ENCODE peak calls at places on chromosomes 7 and 10, in four cellular contexts. T is esophagus muscularis mucosa, C is ovary, J is adrenal gland. U is an unnamed sample.

GRCh38 chr7:135862586-135863361 is 114.2 kb upstream of the FAM180A start:
- DNase-seq in T (no peak), C (no peak), J (no peak), U (no peak)

GRCh38 chr7:99387912-99388311 is 13.4 kb downstream of the ARPC1B start:
- DNase-seq in T (no peak), C (no peak), J (no peak), U (no peak)

GRCh38 chr10:35089641-35090161 is 440 bp downstream of the CUL2 start:
- DNase-seq in T (no peak), C (no peak), J (no peak), U (peak)

GRCh38 chr10:89207801-89208551 is 859 bp upstream of the CH25H start:
- DNase-seq in T (peak), C (peak), J (peak), U (no peak)

GRCh38 chr7:56091591-56091990 is 1.2 kb downstream of the PHKG1 start:
- DNase-seq in T (no peak), C (no peak), J (no peak), U (no peak)

GRCh38 chr7:36058020-36058592 is 94.9 kb upstream of the EEPD1 start:
- DNase-seq in T (no peak), C (no peak), J (no peak), U (no peak)

GRCh38 chr7:4124904-4125477 is 557.1 kb upstream of the FOXK1 start:
- DNase-seq in T (no peak), C (no peak), J (no peak), U (no peak)

GRCh38 chr10:34834274-34834673 is 19.2 kb upstream of the PARD3 start:
- DNase-seq in T (no peak), C (no peak), J (no peak), U (no peak)

GRCh38 chr10:29063806-29064644 is 224.8 kb upstream of the LYZL1 start:
- DNase-seq in T (no peak), C (no peak), J (no peak), U (no peak)

GRCh38 chr10:1179346-1180070 is 123.3 kb downstream of the WDR37 start:
- DNase-seq in T (no peak), C (no peak), J (no peak), U (no peak)

GRCh38 chr7:28988818-28989595 is 30.9 kb upstream of the TRIL start:
- DNase-seq in T (peak), C (no peak), J (peak), U (no peak)

GRCh38 chr7:105787071-105787470 is 89.3 kb downstream of the ATXN7L1 start:
- DNase-seq in T (no peak), C (no peak), J (no peak), U (peak)

GRCh38 chr7:76293407-76293901 is 9.0 kb upstream of the HSPB1 start:
- DNase-seq in T (no peak), C (no peak), J (no peak), U (no peak)
- TF ChIP-seq POLR2A in T (no peak), C (no peak), J (no peak), U (no peak)

GRCh38 chr10:5890519-5890878 is 456 bp downstream of the FBH1 start:
- DNase-seq in T (no peak), C (no peak), J (peak), U (peak)
- TF ChIP-seq POLR2A in T (no peak), C (no peak), J (no peak), U (no peak)

GRCh38 chr7:39950473-39951155 is 558 bp downstream of the CDK13 start:
- DNase-seq in T (no peak), C (no peak), J (peak), U (peak)

GRCh38 chr7:39951156-39951942 is 1.3 kb downstream of the CDK13 start:
- DNase-seq in T (peak), C (peak), J (peak), U (peak)

GRCh38 chr7:39948375-39948774 is 1.7 kb upstream of the CDK13 start:
- DNase-seq in T (no peak), C (no peak), J (no peak), U (no peak)

GRCh38 chr7:39949980-39950472 is at the start of gene CDK13:
- DNase-seq in T (peak), C (peak), J (peak), U (peak)

DNA sequence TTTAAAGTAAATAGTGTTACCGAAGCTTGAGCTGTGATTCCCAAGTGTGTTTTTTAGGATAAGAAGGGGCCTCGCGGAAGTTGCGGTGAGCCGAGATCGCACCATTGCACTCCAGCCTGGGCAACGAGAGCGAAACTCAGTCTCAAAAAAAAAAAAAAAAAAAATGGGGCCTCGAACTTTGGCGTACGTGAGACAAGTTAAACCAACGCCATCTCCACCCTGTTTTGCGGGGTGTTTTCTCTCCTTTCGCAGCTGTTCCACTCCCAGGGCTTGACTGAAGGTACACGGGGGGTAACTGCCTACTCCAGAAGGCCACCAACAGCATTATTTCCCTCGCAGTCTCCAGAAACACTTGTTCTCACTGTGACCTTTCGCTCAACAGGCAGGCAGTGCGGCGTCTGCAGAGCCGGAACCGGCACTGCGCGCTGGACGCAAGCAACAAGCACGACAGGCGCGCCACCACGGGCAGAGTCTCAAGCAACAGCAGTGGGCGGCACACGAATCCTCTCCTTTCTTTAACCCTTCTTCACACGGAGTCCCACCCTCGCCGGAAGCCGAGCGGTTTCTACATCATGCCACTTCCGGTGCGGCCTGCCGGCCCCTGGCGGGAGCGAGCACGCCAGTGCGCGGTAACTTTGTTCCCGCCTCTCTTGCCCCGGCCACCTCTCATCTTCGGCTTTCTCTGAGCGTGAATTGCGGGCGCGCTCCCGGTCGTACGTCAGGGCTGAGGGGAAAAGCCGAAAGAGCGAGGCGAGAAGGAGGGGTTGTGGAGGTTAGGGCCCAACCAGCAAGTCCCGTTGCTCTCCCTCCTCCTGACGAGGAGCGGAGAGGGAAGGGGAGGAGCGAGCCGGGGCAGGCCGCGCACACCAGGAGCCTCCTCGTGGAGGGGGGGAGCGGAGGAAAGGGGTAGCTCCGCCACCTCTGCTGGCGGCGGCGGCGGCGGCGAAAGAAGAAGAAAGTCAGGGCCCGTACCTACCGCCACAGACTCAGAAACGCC is 826 bp upstream of the CDK13 start:
- DNase-seq in T (peak), C (peak), J (peak), U (peak)
- TF ChIP-seq POLR2A in T (peak), C (peak), J (peak), U (peak)

DNA sequence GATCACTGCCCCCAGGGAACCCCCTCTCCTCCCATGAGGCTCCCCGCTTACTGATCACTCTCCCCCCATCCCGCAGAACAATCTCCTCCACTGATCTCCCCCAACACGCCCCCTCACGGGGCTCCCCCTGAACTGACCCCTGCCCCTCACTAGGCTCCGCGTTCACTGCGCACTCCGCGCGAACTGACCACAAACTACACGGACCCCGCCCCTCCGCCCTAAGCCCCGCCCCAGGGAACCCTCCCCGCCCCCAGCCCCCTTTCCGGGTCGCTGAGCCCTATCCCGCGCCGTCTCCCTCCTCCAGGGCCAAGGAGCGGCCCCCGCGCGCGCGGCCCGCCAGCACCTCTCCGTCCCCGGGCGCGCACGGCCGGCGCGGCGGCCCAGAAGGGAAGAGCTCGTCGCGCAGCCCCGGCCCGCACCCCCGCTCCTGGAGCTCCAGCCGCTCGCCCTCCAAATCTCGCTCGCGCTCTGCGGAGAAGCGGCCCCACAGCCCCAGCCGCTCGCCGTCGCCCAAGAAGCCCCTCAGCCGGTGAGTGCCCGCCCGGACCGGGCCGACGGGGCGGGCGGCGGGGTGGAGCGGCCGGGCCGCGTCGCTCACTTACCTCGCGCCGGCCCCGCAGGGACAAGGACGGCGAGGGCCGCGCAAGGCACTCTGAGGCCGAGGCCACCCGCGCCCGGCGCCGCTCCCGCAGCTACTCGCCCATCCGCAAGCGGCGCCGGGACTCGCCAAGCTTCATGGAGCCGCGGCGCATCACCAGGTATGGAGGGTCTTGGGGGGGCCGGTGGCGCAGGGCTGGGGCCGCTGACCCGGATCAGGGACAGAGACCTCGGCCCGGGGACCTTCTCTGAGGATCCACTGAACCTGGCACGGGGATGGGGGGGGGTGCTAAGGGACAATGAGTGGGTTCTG is 19.9 kb upstream of the HSPB1 start:
- DNase-seq in T (no peak), C (peak), J (peak), U (no peak)
- TF ChIP-seq POLR2A in T (no peak), C (no peak), J (peak), U (no peak)

GRCh38 chr7:80440908-80441307 is 71.0 kb downstream of the GNAT3 start:
- DNase-seq in T (no peak), C (no peak), J (no peak), U (no peak)
- TF ChIP-seq POLR2A in T (no peak), C (no peak), J (no peak), U (no peak)

GRCh38 chr10:11165591-11166543 is 148.2 kb downstream of the CELF2 start:
- DNase-seq in T (no peak), C (peak), J (no peak), U (peak)
- TF ChIP-seq POLR2A in T (no peak), C (peak), J (no peak), U (peak)